ENCODE peak calls at places on chromosomes 4 and X, in seven cellular contexts. V is HCT116, F is endothelial cell of umbilical vein, T is K562, B is HepG2, P is GM12878, G is H1. D is an unnamed sample.

GRCh38 chr4:62279689-62280088 is 1079.6 kb downstream of the ADGRL3 start:
- DNase-seq in F (no peak), G (no peak), B (no peak), V (no peak), T (no peak), P (no peak), D (no peak)

GRCh38 chr4:147975902-147976301 is 244.0 kb downstream of the ARHGAP10 start:
- DNase-seq in T (no peak), P (no peak), B (no peak), V (no peak), F (peak; percentile 45), G (no peak), D (no peak)

GRCh38 chrX:12349201-12349600 is 210.9 kb downstream of the FRMPD4 start:
- DNase-seq in T (peak; percentile 1), G (no peak), V (no peak), B (no peak), P (no peak), F (no peak), D (no peak)

GRCh38 chr4:87839309-87839946 is 6.7 kb downstream of the MEPE start:
- DNase-seq in V (no peak), B (no peak), T (peak; percentile 27), G (no peak), F (peak; percentile 38), P (no peak), D (peak; percentile 24)

GRCh38 chr4:152536545-152537182 is 772 bp upstream of the FBXW7 start:
- DNase-seq in G (no peak), T (no peak), F (no peak), P (no peak), V (peak; percentile 7), B (peak; percentile 50), D (no peak)

GRCh38 chr4:7341486-7342222 is 93.1 kb downstream of the PSAPL1 start:
- DNase-seq in P (no peak), V (no peak), B (no peak), G (no peak), F (no peak), T (no peak), D (no peak)

GRCh38 chr4:81405900-81406401 is 65.8 kb downstream of the RASGEF1B start:
- DNase-seq in T (peak; percentile 83), B (peak; percentile 81), F (peak; percentile 72), G (no peak), V (peak; percentile 68), P (peak; percentile 13), D (peak; percentile 93)

GRCh38 chrX:153490217-153490616 is 4.6 kb upstream of the BGN start:
- DNase-seq in V (no peak), T (no peak), B (no peak), F (no peak), G (no peak), P (no peak), D (no peak)

GRCh38 chr4:6668391-6668790 is 25.3 kb upstream of the S100P start:
- DNase-seq in F (no peak), B (no peak), T (no peak), P (no peak), G (no peak), V (no peak), D (no peak)

GRCh38 chr4:174672276-174672675 is 150.0 kb upstream of the HPGD start:
- DNase-seq in F (no peak), B (no peak), P (no peak), T (no peak), G (no peak), V (no peak), D (no peak)
- TF ChIP-seq POLR2AphosphoS5 in F (no peak), B (no peak), P (no peak), T (no peak), G (no peak), V (no peak), D (no peak)

DNA sequence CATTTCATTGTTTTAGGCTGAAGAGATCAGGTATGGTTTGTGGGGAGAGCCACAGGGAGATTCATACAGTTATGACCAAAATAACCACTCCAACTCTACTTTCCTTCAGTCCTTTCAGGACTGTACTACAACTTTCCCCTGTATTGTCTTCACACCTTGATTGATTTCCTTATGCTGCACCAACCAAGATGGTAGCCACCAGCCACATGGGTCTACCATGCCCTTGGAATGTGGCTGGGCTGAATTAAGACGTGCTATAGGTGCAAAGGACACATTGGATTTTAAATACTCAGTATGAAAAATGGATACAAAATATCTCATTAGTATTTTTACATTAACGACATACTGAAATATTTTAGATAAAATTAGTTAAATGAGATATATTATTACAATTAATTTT is 11.2 kb downstream of the IRF2 start:
- DNase-seq in F (no peak), P (no peak), B (no peak), T (no peak), G (no peak), V (no peak), D (no peak)
- H3K9ac ChIP-seq in F (no peak overlapping the region), P (no peak overlapping the region), B (no peak overlapping the region), T (no peak overlapping the region), G (no peak overlapping the region), V (no peak overlapping the region), D (no peak overlapping the region)

GRCh38 chr4:8688041-8688907 is 95.7 kb downstream of the CPZ start:
- DNase-seq in B (no peak), T (peak; percentile 51), P (no peak), V (peak; percentile 19), G (peak; percentile 95), F (peak; percentile 4), D (no peak)
- TF ChIP-seq EZH2 in B (no peak), T (no peak), P (no peak), V (no peak), G (no peak), F (no peak), D (no peak)

GRCh38 chr4:182448281-182449151 is 205.3 kb downstream of the TENM3 start:
- DNase-seq in F (peak; percentile 87), G (peak; percentile 89), P (no peak), B (peak; percentile 74), V (peak; percentile 59), T (peak; percentile 66), D (no peak)
- TF ChIP-seq POLR2AphosphoS5 in F (no peak), G (peak; percentile 91), P (no peak), B (no peak), V (no peak), T (no peak), D (no peak)

DNA sequence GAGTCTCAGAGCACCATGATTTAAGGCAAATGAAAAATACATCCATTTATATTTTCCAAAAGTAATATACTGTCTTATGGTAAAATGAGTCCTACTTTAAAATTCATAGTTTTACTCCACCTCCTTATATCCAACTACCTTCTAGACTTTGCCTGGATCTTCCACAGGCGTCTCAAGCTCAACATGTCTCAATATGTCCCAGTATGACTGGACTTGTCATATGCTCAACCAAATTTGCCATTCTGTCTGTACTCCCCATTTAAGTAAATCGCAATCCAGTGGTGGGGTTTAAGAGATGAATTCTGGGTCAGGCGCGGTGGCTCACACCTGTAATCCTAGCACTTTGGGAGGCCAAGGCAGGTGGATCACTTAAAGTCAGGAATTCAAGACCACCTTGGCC is 78.3 kb downstream of the CHRNA9 start:
- DNase-seq in P (no peak), F (no peak), T (no peak), G (no peak), V (no peak), B (no peak), D (no peak)
- H3K9ac ChIP-seq in P (no peak overlapping the region), F (no peak overlapping the region), T (no peak overlapping the region), G (no peak overlapping the region), V (no peak overlapping the region), B (no peak overlapping the region), D (no peak overlapping the region)

GRCh38 chr4:13533670-13534343 is 10.5 kb downstream of the NKX3-2 start:
- DNase-seq in T (no peak), P (no peak), G (no peak), V (no peak), B (no peak), F (no peak), D (no peak)

GRCh38 chr4:13531609-13531998 is 12.7 kb downstream of the NKX3-2 start:
- DNase-seq in F (no peak), B (no peak), T (no peak), V (no peak), G (no peak), P (no peak), D (no peak)

GRCh38 chr4:13529130-13529919 is 15.0 kb downstream of the NKX3-2 start:
- DNase-seq in V (no peak), P (no peak), G (peak; percentile 53), B (no peak), F (no peak), T (no peak), D (no peak)

GRCh38 chr4:13528823-13529129 is 15.5 kb downstream of the NKX3-2 start:
- DNase-seq in B (no peak), V (no peak), G (no peak), F (no peak), P (no peak), T (no peak), D (no peak)

DNA sequence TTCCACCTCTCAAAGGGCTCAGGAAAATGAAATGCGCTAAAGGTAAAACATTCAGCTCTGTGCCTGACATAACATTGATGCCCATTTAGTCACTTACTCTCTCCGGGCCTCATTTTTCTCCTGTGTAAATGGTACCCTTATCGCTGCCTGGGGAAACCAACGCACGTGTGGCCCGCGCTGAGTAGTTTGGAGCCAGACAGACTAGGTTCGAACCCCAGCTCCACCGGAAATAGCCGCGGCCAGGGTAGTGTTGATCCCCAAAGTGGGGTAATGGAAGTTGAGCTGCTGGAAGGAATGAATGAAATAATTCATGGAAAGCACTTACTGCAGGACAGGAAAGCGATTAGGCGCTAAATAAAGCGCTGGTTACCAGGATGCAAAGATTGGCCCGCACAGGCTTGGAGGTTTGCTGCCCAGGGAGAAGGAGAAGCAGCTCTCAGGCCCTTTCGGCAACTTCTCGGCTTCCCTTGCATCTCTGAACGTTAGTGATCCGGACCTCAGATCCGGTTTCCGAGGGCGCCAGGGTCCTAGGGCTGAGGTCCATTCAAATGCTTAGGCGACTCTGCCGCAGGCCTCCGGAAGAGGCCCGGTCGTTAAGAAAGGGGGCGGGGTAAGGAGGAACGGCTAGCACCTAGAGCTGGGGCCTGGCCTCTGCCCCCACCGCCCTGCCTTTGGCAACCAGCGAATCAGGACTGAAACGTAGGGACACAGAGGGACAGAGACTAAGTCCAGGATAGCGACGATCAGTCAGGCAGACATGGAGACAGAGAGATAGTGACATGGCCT is 13.3 kb downstream of the NKX3-2 start:
- DNase-seq in G (peak; percentile 78), T (peak; percentile 79), P (no peak), B (no peak), V (no peak), F (no peak), D (no peak)
- TF ChIP-seq EZH2 in G (peak; percentile 82), T (no peak), P (no peak), B (no peak), V (no peak), F (peak; percentile 43), D (no peak)

DNA sequence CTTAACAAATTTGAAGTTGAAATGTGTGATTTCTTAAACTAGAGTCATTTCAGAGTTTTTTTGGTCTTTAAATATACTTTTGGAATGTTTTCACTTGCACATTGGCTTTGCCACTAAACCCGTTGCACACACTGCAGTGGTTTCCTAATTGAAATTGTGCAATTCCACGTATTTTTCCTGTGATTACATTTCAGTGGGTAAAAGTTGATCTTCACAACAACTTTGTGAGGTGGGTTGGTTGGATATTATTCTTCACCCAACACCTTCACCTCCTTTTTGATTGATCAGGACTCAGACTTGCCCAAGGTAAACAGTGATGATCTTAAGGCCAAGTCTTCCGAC is 13.6 kb downstream of the SEPTIN11 start:
- DNase-seq in P (no peak), B (no peak), G (no peak), T (no peak), F (no peak), V (no peak), D (no peak)
- TF ChIP-seq POLR2AphosphoS5 in P (no peak), B (no peak), G (no peak), T (no peak), F (no peak), V (no peak), D (no peak)

GRCh38 chr4:122889726-122890125 is 32.7 kb downstream of the NUDT6 start:
- DNase-seq in P (no peak), G (no peak), B (no peak), F (no peak), V (no peak), T (no peak), D (no peak)
- H3K9ac ChIP-seq in P (no peak overlapping the region), G (no peak overlapping the region), B (no peak overlapping the region), F (peak overlapping the region; percentile 29), V (no peak overlapping the region), T (no peak overlapping the region), D (no peak overlapping the region)